ENCODE peak calls at places on chromosomes 12 and 14, in ten cellular contexts. M, Y, R, G, K, O, V, A, U and S are unnamed samples. For H3K9me3 and H3K4me1, the result is how much of the 10 kb centered on the place peaks cover.

GRCh38 chr12:9604288-9604687 is 3.4 kb downstream of the KLRB1 start:
- DNase-seq in A (no peak), U (no peak), M (no peak), R (no peak), V (no peak), K (no peak), G (no peak), Y (no peak), O (no peak), S (no peak)

GRCh38 chr14:32635103-32635719 is 303.5 kb upstream of the NPAS3 start:
- DNase-seq in V (no peak), M (no peak), G (no peak), A (no peak), U (no peak), Y (no peak), K (no peak), R (no peak), O (no peak), S (no peak)

GRCh38 chr12:113152835-113153814 is 3.6 kb downstream of the CFAP73 start:
- DNase-seq in Y (peak), K (peak), V (peak), G (peak), O (peak), R (no peak), M (peak), U (peak), A (peak), S (peak)

GRCh38 chr12:48109424-48109823 is 3.5 kb upstream of the SENP1 start:
- DNase-seq in G (no peak), A (no peak), R (no peak), K (no peak), M (no peak), Y (no peak), O (no peak), U (no peak), V (no peak), S (no peak)

GRCh38 chr14:100076133-100076532 is 10.9 kb downstream of the EVL start:
- DNase-seq in A (no peak), O (peak), G (no peak), U (no peak), M (no peak), R (no peak), V (no peak), K (no peak), Y (no peak), S (no peak)

GRCh38 chr14:105073720-105074600 is 8.7 kb upstream of the GPR132 start:
- DNase-seq in G (no peak), Y (no peak), R (no peak), O (no peak), A (no peak), M (no peak), K (no peak), V (no peak), U (no peak), S (no peak)

GRCh38 chr12:3595721-3596120 is 104.7 kb downstream of the PRMT8 start:
- DNase-seq in R (no peak), U (no peak), Y (no peak), V (no peak), A (no peak), O (no peak), K (no peak), M (no peak), G (no peak), S (no peak)

GRCh38 chr12:8699714-8700113 is 1.9 kb downstream of the RIMKLB start:
- DNase-seq in K (no peak), M (no peak), G (no peak), Y (no peak), V (no peak), U (no peak), O (no peak), A (no peak), R (no peak), S (no peak)

GRCh38 chr12:12786716-12787601 is 1.5 kb downstream of the APOLD1 start:
- DNase-seq in U (peak), A (peak), Y (peak), G (peak), V (peak), O (peak), M (peak), K (peak), R (no peak), S (peak)

GRCh38 chr14:23567186-23568020 is at the start of gene AP1G2:
- DNase-seq in R (no peak), V (peak), M (peak), O (peak), A (peak), K (peak), G (peak), Y (peak), U (peak), S (peak)

GRCh38 chr12:81759215-81759991 is at the start of gene PPFIA2:
- DNase-seq in G (peak), V (no peak), U (peak), O (no peak), M (peak), K (peak), Y (no peak), R (no peak), A (no peak), S (peak)

GRCh38 chr12:115923851-115924250 is 353.6 kb downstream of the MED13L start:
- DNase-seq in U (no peak), V (no peak), K (no peak), G (no peak), A (no peak), O (no peak), M (no peak), Y (no peak), R (no peak), S (no peak)

GRCh38 chr14:102848830-102849521 is 71.7 kb downstream of the TRAF3 start:
- DNase-seq in O (no peak), A (no peak), U (no peak), G (peak), Y (no peak), M (peak), K (peak), V (no peak), R (no peak), S (peak)

GRCh38 chr14:40368314-40368713 is 936.1 kb upstream of the FBXO33 start:
- DNase-seq in M (no peak), A (no peak), V (no peak), Y (no peak), U (no peak), R (no peak), O (no peak), K (no peak), G (no peak), S (no peak)

GRCh38 chr12:27821259-27821973 is 41.4 kb upstream of the MANSC4 start:
- DNase-seq in G (peak), R (peak), V (no peak), K (no peak), Y (no peak), O (peak), M (peak), A (peak), U (peak), S (no peak)

GRCh38 chr12:109461846-109462766 is 15.0 kb downstream of the KCTD10 start:
- DNase-seq in G (peak), K (peak), M (peak), Y (peak), U (peak), V (peak), R (peak), A (no peak), O (peak), S (peak)

GRCh38 chr12:131007031-131007793 is 53.5 kb downstream of the ADGRD1 start:
- DNase-seq in K (peak), V (no peak), U (peak), Y (no peak), A (no peak), R (no peak), O (no peak), M (peak), G (no peak), S (peak)

GRCh38 chr14:82441270-82441669 is 907.6 kb upstream of the SEL1L start:
- DNase-seq in K (no peak), Y (no peak), U (no peak), G (no peak), R (no peak), O (no peak), M (no peak), A (no peak), V (no peak), S (no peak)

GRCh38 chr12:109582636-109583035 is 9.0 kb downstream of the MVK start:
- DNase-seq in K (peak), G (no peak), V (peak), U (no peak), Y (no peak), A (no peak), M (no peak), O (no peak), R (no peak), S (peak)

GRCh38 chr14:28102814-28103213 is 663.8 kb upstream of the FOXG1 start:
- DNase-seq in M (no peak), K (no peak), Y (no peak), A (no peak), U (no peak), R (no peak), V (no peak), G (no peak), O (no peak), S (no peak)
- H3K9me3 ChIP-seq in M (under half), K (under half), Y (under half), A (under half), U (under half), R (under half), V (under half), G (under half), O (under half), S (under half)

DNA sequence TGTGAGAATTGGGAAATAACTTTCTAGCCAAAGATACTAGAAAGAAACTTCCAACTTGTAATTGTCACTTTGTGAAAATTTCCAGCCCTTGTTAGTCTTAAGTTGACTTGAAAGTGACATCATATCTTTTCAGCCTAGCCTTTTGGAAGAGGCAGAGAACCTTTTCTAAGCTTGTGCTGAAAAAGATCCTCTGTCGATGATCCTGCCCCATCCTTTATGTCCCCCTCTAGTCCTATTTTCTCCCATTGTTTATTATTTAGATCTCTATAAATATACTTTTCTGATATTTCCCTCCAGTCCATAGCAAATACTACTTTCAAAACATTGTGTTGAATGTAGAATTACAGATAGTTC is 2.8 kb downstream of the CHST11 start:
- DNase-seq in R (no peak), A (no peak), K (no peak), Y (no peak), G (no peak), M (no peak), V (no peak), O (no peak), U (no peak), S (no peak)
- H3K4me1 ChIP-seq in R (under half), A (half or more), K (under half), Y (under half), G (under half), M (under half), V (under half), O (under half), U (under half), S (half or more)

GRCh38 chr14:92247347-92247746 is 75.6 kb upstream of the SLC24A4 start:
- DNase-seq in A (no peak), G (no peak), O (no peak), Y (no peak), U (no peak), R (no peak), V (no peak), M (no peak), K (no peak), S (no peak)

GRCh38 chr14:92240658-92241057 is 82.3 kb upstream of the SLC24A4 start:
- DNase-seq in R (no peak), O (no peak), K (no peak), M (no peak), U (no peak), A (no peak), V (no peak), G (no peak), Y (no peak), S (no peak)

GRCh38 chr14:92247937-92248336 is 75.0 kb upstream of the SLC24A4 start:
- DNase-seq in Y (no peak), M (no peak), O (no peak), G (no peak), U (no peak), K (no peak), R (no peak), V (no peak), A (no peak), S (no peak)

GRCh38 chr14:92244805-92245204 is 78.2 kb upstream of the SLC24A4 start:
- DNase-seq in G (no peak), R (no peak), M (no peak), A (no peak), V (no peak), O (no peak), U (no peak), Y (no peak), K (no peak), S (no peak)

GRCh38 chr14:92241966-92242365 is 81.0 kb upstream of the SLC24A4 start:
- DNase-seq in R (no peak), K (no peak), A (no peak), V (no peak), O (no peak), M (no peak), Y (no peak), U (no peak), G (no peak), S (no peak)
- H3K9me3 ChIP-seq in R (under half), K (under half), A (under half), V (under half), O (under half), M (under half), Y (under half), U (under half), G (under half), S (half or more)

GRCh38 chr14:75229923-75230792 is 48.5 kb upstream of the FOS start:
- DNase-seq in Y (no peak), K (peak), A (no peak), U (no peak), M (peak), O (peak), V (no peak), R (no peak), G (peak), S (peak)
- H3K4me1 ChIP-seq in Y (under half), K (under half), A (under half), U (under half), M (under half), O (under half), V (under half), R (under half), G (under half), S (under half)